ENCODE peak calls at places on chromosomes 2 and 18, in six cellular contexts. Y is WERI-Rb-1; P is heart left ventricle; J is lung; T is left lung; F is CD4-positive, alpha-beta T cell. X is an unnamed sample.

GRCh38 chr18:62616331-62616805 is 93.5 kb downstream of the ZCCHC2 start:
- DNase-seq in Y (no peak), P (peak; percentile 54), J (no peak), T (no peak), F (no peak), X (no peak)

GRCh38 chr2:63990072-63990471 is 29.2 kb downstream of the VPS54 start:
- DNase-seq in Y (no peak), P (no peak), J (no peak), T (no peak), F (no peak), X (no peak)

GRCh38 chr18:493974-494601 is 6.4 kb downstream of the COLEC12 start:
- DNase-seq in Y (no peak), P (no peak), J (no peak), T (no peak), F (no peak), X (no peak)

GRCh38 chr2:24208490-24208889 is 33.6 kb downstream of the FAM228A start:
- DNase-seq in Y (no peak), P (no peak), J (no peak), T (no peak), F (no peak), X (no peak)

GRCh38 chr2:129074526-129074925 is 755.9 kb upstream of the HS6ST1 start:
- DNase-seq in Y (no peak), P (no peak), J (no peak), T (no peak), F (no peak), X (no peak)

GRCh38 chr2:47485751-47486300 is 82.9 kb downstream of the MSH2 start:
- DNase-seq in Y (no peak), P (no peak), J (no peak), T (no peak), F (no peak), X (no peak)

GRCh38 chr2:234405472-234405871 is 91.4 kb downstream of the ARL4C start:
- DNase-seq in Y (no peak), P (no peak), J (no peak), T (no peak), F (no peak), X (no peak)

GRCh38 chr18:9827856-9828793 is 57.6 kb upstream of the TXNDC2 start:
- DNase-seq in Y (no peak), P (no peak), J (peak; percentile 65), T (no peak), F (no peak), X (peak; percentile 71)

GRCh38 chr2:182784777-182785176 is 68.7 kb downstream of the DNAJC10 start:
- DNase-seq in Y (no peak), P (no peak), J (no peak), T (no peak), F (no peak), X (no peak)

GRCh38 chr2:237392186-237392585 is 21.8 kb downstream of the COL6A3 start:
- DNase-seq in Y (no peak), P (no peak), J (no peak), T (no peak), F (no peak), X (no peak)

GRCh38 chr2:109203246-109204011 is 74.4 kb downstream of the SH3RF3 start:
- DNase-seq in Y (no peak), P (no peak), J (no peak), T (no peak), F (no peak), X (no peak)

GRCh38 chr2:2646312-2647051 is 315.4 kb upstream of the MYT1L start:
- DNase-seq in Y (no peak), P (no peak), J (no peak), T (no peak), F (peak; percentile 8), X (no peak)

GRCh38 chr2:195848119-195848899 is 191.3 kb downstream of the SLC39A10 start:
- DNase-seq in Y (no peak), P (no peak), J (no peak), T (no peak), F (no peak), X (no peak)

GRCh38 chr2:225932741-225933413 is 533.4 kb downstream of the NYAP2 start:
- DNase-seq in Y (no peak), P (no peak), J (no peak), T (no peak), F (no peak), X (no peak)

GRCh38 chr2:218745559-218746469 is 35.2 kb downstream of the TTLL4 start:
- DNase-seq in Y (no peak), P (peak; percentile 77), J (no peak), T (no peak), F (no peak), X (no peak)

GRCh38 chr2:162232027-162232426 is 11.2 kb downstream of the FAP start:
- DNase-seq in Y (no peak), P (no peak), J (no peak), T (no peak), F (no peak), X (no peak)

GRCh38 chr2:166376873-166377272 is 1.1 kb upstream of the SCN9A start:
- DNase-seq in Y (no peak), P (no peak), J (no peak), T (no peak), F (no peak), X (no peak)

GRCh38 chr2:163665817-163666216 is 70.0 kb downstream of the FIGN start:
- DNase-seq in Y (no peak), P (no peak), J (no peak), T (no peak), F (no peak), X (no peak)

GRCh38 chr18:56770873-56771272 is 119.7 kb downstream of the WDR7 start:
- DNase-seq in Y (no peak), P (no peak), J (no peak), T (no peak), F (no peak), X (no peak)

GRCh38 chr2:30321466-30321865 is 90.1 kb downstream of the LBH start:
- DNase-seq in Y (no peak), P (no peak), J (no peak), T (no peak), F (no peak), X (no peak)

GRCh38 chr2:48380989-48381625 is 148.8 kb upstream of the STON1 start:
- DNase-seq in Y (no peak), P (no peak), J (no peak), T (no peak), F (no peak), X (no peak)

GRCh38 chr2:96407041-96407918 is 71.7 kb downstream of the NCAPH start:
- DNase-seq in Y (peak; percentile 57), P (peak; percentile 64), J (peak; percentile 61), T (no peak), F (peak; percentile 58), X (peak; percentile 58)

GRCh38 chr2:161995553-161996016 is 78.4 kb downstream of the DPP4 start:
- DNase-seq in Y (no peak), P (no peak), J (no peak), T (peak; percentile 27), F (no peak), X (no peak)

GRCh38 chr2:38323623-38324022 is 53.5 kb downstream of the ATL2 start:
- DNase-seq in Y (no peak), P (no peak), J (no peak), T (no peak), F (no peak), X (no peak)
- H3K27ac ChIP-seq in Y (no peak overlapping the region), P (no peak overlapping the region), J (no peak overlapping the region), T (no peak overlapping the region), F (no peak overlapping the region), X (peak overlapping the region; percentile 17)

GRCh38 chr18:7071600-7071999 is 46.0 kb downstream of the LAMA1 start:
- DNase-seq in Y (no peak), P (no peak), J (no peak), T (no peak), F (no peak), X (no peak)
- H3K27ac ChIP-seq in Y (no peak overlapping the region), P (no peak overlapping the region), J (no peak overlapping the region), T (no peak overlapping the region), F (no peak overlapping the region), X (no peak overlapping the region)

DNA sequence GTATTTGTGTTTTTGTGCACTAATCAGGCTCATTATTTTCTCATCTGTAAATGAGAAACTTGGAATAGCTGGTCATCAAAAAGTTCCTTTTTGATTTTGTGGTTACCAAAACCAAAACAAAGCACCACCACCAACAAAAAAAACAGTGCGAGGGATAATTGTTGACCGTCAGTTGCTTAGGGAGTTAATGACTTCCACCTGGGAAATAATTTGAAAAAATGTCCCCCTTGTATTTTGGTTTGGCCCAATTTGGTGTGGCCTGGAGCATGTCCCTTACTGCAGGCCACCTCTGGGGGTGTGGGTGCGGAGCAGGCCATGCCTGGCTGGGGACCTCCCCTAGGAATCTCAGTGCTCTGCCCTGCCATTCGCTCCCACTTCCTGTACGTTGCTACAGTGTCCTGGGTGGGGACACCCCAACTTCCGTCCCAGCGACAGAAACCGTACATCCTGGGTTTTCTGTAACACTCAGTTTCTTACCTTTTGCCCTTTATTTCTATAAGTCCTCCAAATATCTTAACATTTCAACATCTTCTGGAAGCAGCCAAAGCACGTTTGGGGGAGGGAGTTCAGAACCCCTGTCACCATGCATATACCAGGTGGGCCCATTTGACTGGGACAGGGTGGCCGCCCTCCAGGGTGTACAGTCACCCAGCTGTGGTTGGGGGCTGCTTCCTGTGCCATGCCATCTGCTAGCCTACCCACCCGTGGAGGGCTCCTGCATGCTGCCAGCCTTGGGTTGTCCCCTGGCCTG is 31.3 kb downstream of the NCK2 start:
- DNase-seq in Y (no peak), P (no peak), J (no peak), T (no peak), F (no peak), X (no peak)
- H3K27ac ChIP-seq in Y (no peak overlapping the region), P (peak overlapping the region; percentile 32), J (peak overlapping the region; percentile 9), T (peak overlapping the region; percentile 62), F (peak overlapping the region; percentile 69), X (no peak overlapping the region)

GRCh38 chr2:230784840-230785239 is 72.2 kb downstream of the CAB39 start:
- DNase-seq in Y (no peak), P (no peak), J (no peak), T (no peak), F (no peak), X (no peak)

GRCh38 chr2:230790981-230791380 is 73.8 kb upstream of the ITM2C start:
- DNase-seq in Y (no peak), P (no peak), J (no peak), T (no peak), F (no peak), X (no peak)

GRCh38 chr2:230788554-230789175 is 76.0 kb downstream of the CAB39 start:
- DNase-seq in Y (no peak), P (no peak), J (no peak), T (no peak), F (no peak), X (no peak)

GRCh38 chr2:230785346-230785745 is 72.7 kb downstream of the CAB39 start:
- DNase-seq in Y (no peak), P (no peak), J (no peak), T (no peak), F (no peak), X (no peak)

DNA sequence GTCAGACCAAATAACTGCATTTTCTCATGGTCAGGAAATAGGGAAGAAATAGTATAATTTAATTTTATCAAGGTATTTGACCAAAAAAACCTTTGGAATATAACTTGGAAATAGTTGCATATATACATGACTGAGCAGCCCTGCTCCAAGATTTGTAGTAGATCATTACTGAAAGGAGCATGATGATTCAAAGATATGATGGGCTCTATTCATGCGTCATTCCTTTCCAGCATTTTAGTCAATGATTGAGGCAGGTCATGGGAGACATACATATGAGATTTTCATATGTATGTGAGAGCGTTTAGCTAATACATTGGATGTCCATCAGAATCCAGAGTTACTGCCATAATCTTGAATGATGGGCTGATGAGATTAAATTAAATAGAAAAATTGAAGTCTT is 74.5 kb downstream of the CAB39 start:
- DNase-seq in Y (no peak), P (no peak), J (no peak), T (no peak), F (no peak), X (no peak)
- H3K27ac ChIP-seq in Y (no peak overlapping the region), P (no peak overlapping the region), J (no peak overlapping the region), T (no peak overlapping the region), F (no peak overlapping the region), X (no peak overlapping the region)

X was measured in uterus.